ENCODE peak calls at places on chromosomes 12 and 14, in four cellular contexts. X, O, Z and E are unnamed samples.

GRCh38 chr12:9711664-9712063 is 21.2 kb downstream of the CLECL1 start:
- DNase-seq in X (no peak), O (no peak), Z (no peak), E (no peak)

GRCh38 chr12:127398026-127398715 is 868.8 kb upstream of the TMEM132C start:
- DNase-seq in X (no peak), O (no peak), Z (no peak), E (no peak)

GRCh38 chr12:67320614-67321305 is 51.6 kb downstream of the CAND1 start:
- DNase-seq in X (no peak), O (no peak), Z (no peak), E (no peak)

GRCh38 chr12:2992724-2993123 is 33.5 kb downstream of the TEAD4 start:
- DNase-seq in X (no peak), O (no peak), Z (no peak), E (no peak)

GRCh38 chr12:77160931-77161330 is 95.6 kb upstream of the E2F7 start:
- DNase-seq in X (no peak), O (no peak), Z (no peak), E (no peak)

GRCh38 chr12:122117979-122118378 is 39.4 kb downstream of the MLXIP start:
- DNase-seq in X (no peak), O (no peak), Z (no peak), E (no peak)

GRCh38 chr14:42994001-42994736 is 1387.5 kb downstream of the LRFN5 start:
- DNase-seq in X (no peak), O (no peak), Z (no peak), E (no peak)

GRCh38 chr14:103141117-103141796 is 18.0 kb downstream of the TNFAIP2 start:
- DNase-seq in X (peak; percentile 46), O (no peak), Z (peak; percentile 53), E (peak; percentile 69)

GRCh38 chr12:23004473-23005020 is 379.6 kb downstream of the ETNK1 start:
- DNase-seq in X (no peak), O (no peak), Z (no peak), E (no peak)

GRCh38 chr14:53273671-53274072 is 120.5 kb upstream of the DDHD1 start:
- DNase-seq in X (no peak), O (no peak), Z (no peak), E (no peak)

GRCh38 chr14:34237098-34237497 is 224.9 kb downstream of the SPTSSA start:
- DNase-seq in X (no peak), O (no peak), Z (no peak), E (no peak)

GRCh38 chr12:57497223-57498142 is 9.6 kb downstream of the MARS1 start:
- DNase-seq in X (no peak), O (no peak), Z (no peak), E (no peak)

GRCh38 chr14:56081139-56081538 is 37.1 kb upstream of the PELI2 start:
- DNase-seq in X (no peak), O (no peak), Z (no peak), E (no peak)

GRCh38 chr12:67764946-67765619 is 116.5 kb downstream of the DYRK2 start:
- DNase-seq in X (no peak), O (no peak), Z (no peak), E (no peak)

GRCh38 chr12:45285717-45286116 is 69.8 kb downstream of the ANO6 start:
- DNase-seq in X (no peak), O (no peak), Z (no peak), E (no peak)

GRCh38 chr14:77302926-77303325 is 17.8 kb downstream of the POMT2 start:
- DNase-seq in X (peak; percentile 76), O (no peak), Z (no peak), E (no peak)

GRCh38 chr12:131511391-131511802 is 199.5 kb upstream of the SFSWAP start:
- DNase-seq in X (no peak), O (no peak), Z (no peak), E (peak; percentile 20)

GRCh38 chr12:117333331-117334000 is 28.0 kb downstream of the NOS1 start:
- DNase-seq in X (no peak), O (no peak), Z (no peak), E (no peak)

GRCh38 chr12:109542014-109542413 is 31.3 kb downstream of the MMAB start:
- DNase-seq in X (no peak), O (no peak), Z (no peak), E (no peak)

GRCh38 chr12:131894981-131895639 is 688 bp downstream of the ULK1 start:
- DNase-seq in X (peak; percentile 27), O (no peak), Z (peak; percentile 44), E (no peak)

GRCh38 chr14:61258985-61259384 is 22.2 kb downstream of the TMEM30B start:
- DNase-seq in X (peak; percentile 23), O (no peak), Z (no peak), E (no peak)

GRCh38 chr14:99691111-99691885 is 7.2 kb downstream of the CYP46A1 start:
- DNase-seq in X (no peak), O (no peak), Z (no peak), E (no peak)

GRCh38 chr14:88552859-88553258 is 1.9 kb downstream of the PTPN21 start:
- DNase-seq in X (no peak), O (no peak), Z (no peak), E (no peak)

GRCh38 chr12:57452937-57453509 is 2.1 kb upstream of the INHBE start:
- DNase-seq in X (peak; percentile 90), O (peak; percentile 80), Z (peak; percentile 79), E (peak; percentile 88)

GRCh38 chr12:128121424-128121823 is 145.5 kb upstream of the TMEM132C start:
- DNase-seq in X (no peak), O (no peak), Z (no peak), E (no peak)

GRCh38 chr14:96146131-96146771 is 58.4 kb upstream of the BDKRB2 start:
- DNase-seq in X (no peak), O (no peak), Z (no peak), E (no peak)

GRCh38 chr12:40325349-40325960 is 100.7 kb downstream of the LRRK2 start:
- DNase-seq in X (peak; percentile 34), O (no peak), Z (no peak), E (peak; percentile 15)

GRCh38 chr12:109625131-109625559 is 51.6 kb downstream of the MVK start:
- DNase-seq in X (peak; percentile 44), O (peak; percentile 60), Z (peak; percentile 20), E (no peak)

GRCh38 chr14:50342211-50343080 is 30.3 kb downstream of the DMAC2L start:
- DNase-seq in X (peak; percentile 64), O (no peak), Z (peak; percentile 76), E (peak; percentile 20)
- TF ChIP-seq CTCF in X (peak; percentile 54), O (peak; percentile 35), Z (no peak), E (no peak)

DNA sequence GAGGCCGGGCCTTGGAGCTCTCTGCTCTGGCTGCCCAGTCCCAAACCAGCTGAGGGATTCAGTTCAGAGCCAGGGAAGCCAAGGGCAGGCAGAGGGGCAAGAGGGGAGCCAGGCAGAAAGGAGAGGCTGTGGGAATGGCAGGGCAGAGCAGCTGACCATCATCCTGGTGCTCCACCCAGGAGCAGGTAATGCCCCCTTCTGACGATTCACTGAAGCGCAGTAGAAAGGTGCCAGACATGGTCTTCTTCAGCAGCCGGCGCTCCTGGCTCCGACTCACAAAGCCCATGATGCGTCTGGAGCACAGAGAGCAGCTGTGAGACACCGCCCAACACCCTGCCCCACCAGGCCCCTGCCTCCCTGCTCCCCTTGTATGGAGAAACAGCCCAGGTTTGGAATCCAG is 8.0 kb downstream of the IL23A start:
- DNase-seq in X (no peak), O (no peak), Z (no peak), E (no peak)
- TF ChIP-seq CTCF in X (no peak), O (no peak), Z (no peak), E (no peak)

GRCh38 chr14:23361320-23361719 is 3.7 kb downstream of the EFS start:
- DNase-seq in X (no peak), O (no peak), Z (no peak), E (no peak)

GRCh38 chr14:23359722-23360447 is 5.1 kb downstream of the EFS start:
- DNase-seq in X (no peak), O (no peak), Z (no peak), E (no peak)

GRCh38 chr14:23359167-23359626 is 5.8 kb downstream of the EFS start:
- DNase-seq in X (no peak), O (no peak), Z (no peak), E (no peak)

GRCh38 chr14:23361763-23362162 is 3.2 kb downstream of the EFS start:
- DNase-seq in X (no peak), O (no peak), Z (no peak), E (no peak)

GRCh38 chr14:23360496-23360895 is 4.5 kb downstream of the EFS start:
- DNase-seq in X (no peak), O (no peak), Z (no peak), E (no peak)
- TF ChIP-seq CTCF in X (no peak), O (no peak), Z (no peak), E (no peak)

GRCh38 chr12:29517265-29517664 is 19.8 kb upstream of the OVCH1 start:
- DNase-seq in X (peak; percentile 12), O (no peak), Z (no peak), E (no peak)
- TF ChIP-seq CTCF in X (peak; percentile 27), O (no peak), Z (no peak), E (no peak)

DNA sequence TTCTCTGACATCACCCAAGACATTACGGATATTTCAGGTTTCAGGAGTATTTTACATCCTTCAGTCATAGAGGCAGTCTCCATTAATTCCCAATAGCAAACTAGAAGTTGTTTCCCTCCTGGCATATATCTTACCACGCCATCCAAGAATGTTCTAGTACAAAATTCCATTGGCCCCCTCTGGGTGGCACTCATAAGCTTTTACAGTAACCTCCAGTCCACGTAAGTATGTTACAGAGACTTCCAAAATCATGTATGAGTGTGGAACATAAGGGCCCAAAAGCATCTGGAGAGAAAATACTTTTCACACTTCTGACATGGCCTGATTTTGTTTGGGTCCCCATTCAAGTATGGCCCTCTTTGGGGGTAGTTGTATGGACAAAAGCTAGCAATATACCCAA is 58.1 kb upstream of the DHRS4 start:
- DNase-seq in X (no peak), O (no peak), Z (no peak), E (no peak)
- TF ChIP-seq CTCF in X (no peak), O (no peak), Z (no peak), E (no peak)

DNA sequence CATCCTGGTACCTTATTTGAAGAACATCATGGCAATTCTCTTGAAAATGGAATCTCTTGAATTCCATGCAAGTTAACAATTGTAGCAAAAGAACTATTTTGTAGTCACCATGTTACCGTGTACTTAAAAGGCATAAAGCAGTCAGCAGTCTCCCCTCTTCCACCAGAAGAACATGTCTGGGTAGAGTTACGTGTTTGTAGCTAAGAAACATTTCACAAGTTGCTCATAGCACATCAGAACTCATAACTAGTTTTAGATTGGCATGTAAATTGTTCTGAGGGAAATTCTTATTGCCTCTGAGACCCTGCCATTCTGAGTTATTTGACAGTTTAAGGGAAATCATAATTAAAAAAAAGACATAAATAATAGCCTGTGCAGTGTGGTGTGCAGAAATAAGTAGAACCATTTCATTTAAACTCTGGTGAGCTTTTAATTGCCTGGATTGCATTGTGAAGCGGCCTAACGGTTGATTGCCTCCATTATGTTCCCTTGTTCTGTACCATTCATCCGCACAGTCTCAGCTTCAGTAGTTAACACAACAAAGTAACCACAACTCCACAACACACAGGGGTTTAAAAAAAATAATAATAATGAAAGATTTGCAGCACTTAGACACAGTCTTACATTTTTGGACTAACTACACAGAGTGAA is 2.6 kb downstream of the LMO3 start:
- DNase-seq in X (no peak), O (no peak), Z (no peak), E (no peak)
- TF ChIP-seq CTCF in X (no peak), O (no peak), Z (no peak), E (no peak)